ENCODE peak calls at places on chromosomes 16 and 17, in four cellular contexts. Q is non-pigmented ciliary epithelial cell; G is effector CD4-positive, alpha-beta T cell; F is ovary. M is an unnamed sample.

GRCh38 chr16:17526956-17527355 is 56.2 kb upstream of the XYLT1 start:
- DNase-seq in Q (no peak), G (no peak), F (no peak), M (no peak)

GRCh38 chr16:70680495-70681381 is 5.1 kb downstream of the MTSS2 start:
- DNase-seq in Q (no peak), G (no peak), F (peak), M (no peak)

GRCh38 chr17:10099051-10099571 is 99.3 kb downstream of the GAS7 start:
- DNase-seq in Q (no peak), G (no peak), F (no peak), M (no peak)

GRCh38 chr17:65487161-65487560 is 74.3 kb downstream of the AXIN2 start:
- DNase-seq in Q (no peak), G (no peak), F (no peak), M (no peak)

GRCh38 chr17:82808006-82808405 is 31.8 kb downstream of the ZNF750 start:
- DNase-seq in Q (no peak), G (no peak), F (no peak), M (no peak)

GRCh38 chr17:81959362-81960129 is 1.4 kb downstream of the NOTUM start:
- DNase-seq in Q (no peak), G (peak), F (peak), M (no peak)

GRCh38 chr17:76716834-76717205 is 6.1 kb upstream of the MXRA7 start:
- DNase-seq in Q (peak), G (no peak), F (no peak), M (no peak)

GRCh38 chr17:74746376-74746775 is 2.1 kb upstream of the NHERF1 start:
- DNase-seq in Q (no peak), G (no peak), F (peak), M (no peak)

GRCh38 chr17:64529221-64529620 is 22.4 kb downstream of the CEP95 start:
- DNase-seq in Q (no peak), G (no peak), F (no peak), M (no peak)

GRCh38 chr17:56891751-56892150 is 22.1 kb downstream of the TRIM25 start:
- DNase-seq in Q (no peak), G (peak), F (no peak), M (no peak)

GRCh38 chr16:73025506-73026131 is 22.3 kb downstream of the ZFHX3 start:
- DNase-seq in Q (no peak), G (no peak), F (no peak), M (no peak)

GRCh38 chr16:23079683-23080221 is 69.5 kb downstream of the USP31 start:
- DNase-seq in Q (no peak), G (no peak), F (no peak), M (peak)

GRCh38 chr17:40179923-40180659 is 2.8 kb downstream of the RAPGEFL1 start:
- DNase-seq in Q (no peak), G (no peak), F (no peak), M (no peak)

M was measured in NCI-H2029.